ENCODE peak calls at places on chromosomes 2 and 18, in four cellular contexts. Q, O, Y and U are unnamed samples.
A peak's percentile ranks its signal among the peaks of the same experiment; 100 is the strongest.

GRCh38 chr2:16045653-16046352 is 105.5 kb downstream of the MYCN start:
- DNase-seq in Q (no peak), O (no peak), Y (no peak), U (no peak)

GRCh38 chr2:6948081-6949008 is 31.1 kb downstream of the RNF144A start:
- DNase-seq in Q (no peak), O (no peak), Y (no peak), U (no peak)

GRCh38 chr2:213766465-213766891 is 482.2 kb downstream of the SPAG16 start:
- DNase-seq in Q (no peak), O (no peak), Y (no peak), U (no peak)

GRCh38 chr2:35857541-35857940 is 498.0 kb upstream of the CRIM1 start:
- DNase-seq in Q (no peak), O (no peak), Y (no peak), U (no peak)

GRCh38 chr2:27453968-27454367 is 11.8 kb downstream of the KRTCAP3 start:
- DNase-seq in Q (no peak), O (no peak), Y (no peak), U (no peak)

GRCh38 chr2:42153944-42154593 is 15.1 kb upstream of the EML4 start:
- DNase-seq in Q (no peak), O (no peak), Y (no peak), U (no peak)

GRCh38 chr18:49214058-49214457 is 246.4 kb downstream of the DYM start:
- DNase-seq in Q (no peak), O (no peak), Y (no peak), U (no peak)

GRCh38 chr18:61991201-61991600 is 98.4 kb upstream of the RNF152 start:
- DNase-seq in Q (no peak), O (no peak), Y (no peak), U (no peak)

GRCh38 chr2:17101596-17101995 is 416.6 kb downstream of the RAD51AP2 start:
- DNase-seq in Q (no peak), O (no peak), Y (no peak), U (no peak)

GRCh38 chr2:238868067-238868524 is 20.2 kb downstream of the TWIST2 start:
- DNase-seq in Q (no peak), O (peak; percentile 70), Y (no peak), U (no peak)

GRCh38 chr18:70423988-70424387 is 135.1 kb downstream of the SOCS6 start:
- DNase-seq in Q (no peak), O (no peak), Y (no peak), U (no peak)

GRCh38 chr2:201781583-201782051 is 884 bp upstream of the ALS2 start:
- DNase-seq in Q (peak; percentile 44), O (no peak), Y (no peak), U (no peak)

GRCh38 chr2:201779996-201780673 is 598 bp downstream of the ALS2 start:
- DNase-seq in Q (no peak), O (peak; percentile 84), Y (no peak), U (no peak)

GRCh38 chr2:201777869-201778268 is 2.9 kb downstream of the ALS2 start:
- DNase-seq in Q (no peak), O (no peak), Y (no peak), U (no peak)

GRCh38 chr2:201784547-201784946 is 3.8 kb upstream of the ALS2 start:
- DNase-seq in Q (no peak), O (no peak), Y (no peak), U (no peak)

GRCh38 chr2:201780674-201781582 is at the start of gene ALS2:
- DNase-seq in Q (peak; percentile 97), O (peak; percentile 98), Y (peak; percentile 98), U (peak; percentile 98)
- TF ChIP-seq POLR2A in Q (peak; percentile 37), O (peak; percentile 42), Y (no peak), U (peak; percentile 67)

DNA sequence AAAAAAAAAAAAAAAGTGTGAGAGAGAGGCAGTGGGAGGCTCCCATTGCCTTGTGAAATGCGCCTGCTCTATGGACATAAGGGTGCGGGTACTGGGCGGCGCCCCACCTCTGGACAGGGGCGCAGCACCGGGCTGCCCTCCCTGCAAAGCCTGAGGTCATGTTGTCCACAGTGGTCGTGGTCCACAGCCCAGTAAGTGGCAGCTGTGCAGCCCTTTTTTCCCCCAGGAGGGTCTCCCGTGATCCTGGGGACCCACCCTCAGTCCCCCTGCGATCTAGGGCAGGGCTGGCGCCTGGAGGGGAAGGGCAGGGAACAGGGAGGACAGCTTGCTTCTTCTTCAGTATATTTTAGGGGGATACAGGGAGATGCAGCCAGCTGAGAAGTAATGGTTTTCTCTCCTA is 37.9 kb downstream of the LPIN1 start:
- DNase-seq in Q (no peak), O (no peak), Y (no peak), U (no peak)
- H3K36me3 ChIP-seq in Q (no peaks in the 10 kb centered on the region), O (peaks cover 81% of the 10 kb centered on the region), Y (no peaks in the 10 kb centered on the region), U (peaks cover 100% of the 10 kb centered on the region)

GRCh38 chr2:190984595-190984994 is 29.4 kb downstream of the STAT1 start:
- DNase-seq in Q (no peak), O (no peak), Y (no peak), U (no peak)
- TF ChIP-seq POLR2A in Q (no peak), O (no peak), Y (no peak), U (no peak)

GRCh38 chr18:8406486-8407250 is 202.6 kb upstream of the RAB12 start:
- DNase-seq in Q (no peak), O (no peak), Y (no peak), U (no peak)
- H3K36me3 ChIP-seq in Q (no peaks in the 10 kb centered on the region), O (peaks cover 25% of the 10 kb centered on the region), Y (peaks cover 2% of the 10 kb centered on the region), U (no peaks in the 10 kb centered on the region)

DNA sequence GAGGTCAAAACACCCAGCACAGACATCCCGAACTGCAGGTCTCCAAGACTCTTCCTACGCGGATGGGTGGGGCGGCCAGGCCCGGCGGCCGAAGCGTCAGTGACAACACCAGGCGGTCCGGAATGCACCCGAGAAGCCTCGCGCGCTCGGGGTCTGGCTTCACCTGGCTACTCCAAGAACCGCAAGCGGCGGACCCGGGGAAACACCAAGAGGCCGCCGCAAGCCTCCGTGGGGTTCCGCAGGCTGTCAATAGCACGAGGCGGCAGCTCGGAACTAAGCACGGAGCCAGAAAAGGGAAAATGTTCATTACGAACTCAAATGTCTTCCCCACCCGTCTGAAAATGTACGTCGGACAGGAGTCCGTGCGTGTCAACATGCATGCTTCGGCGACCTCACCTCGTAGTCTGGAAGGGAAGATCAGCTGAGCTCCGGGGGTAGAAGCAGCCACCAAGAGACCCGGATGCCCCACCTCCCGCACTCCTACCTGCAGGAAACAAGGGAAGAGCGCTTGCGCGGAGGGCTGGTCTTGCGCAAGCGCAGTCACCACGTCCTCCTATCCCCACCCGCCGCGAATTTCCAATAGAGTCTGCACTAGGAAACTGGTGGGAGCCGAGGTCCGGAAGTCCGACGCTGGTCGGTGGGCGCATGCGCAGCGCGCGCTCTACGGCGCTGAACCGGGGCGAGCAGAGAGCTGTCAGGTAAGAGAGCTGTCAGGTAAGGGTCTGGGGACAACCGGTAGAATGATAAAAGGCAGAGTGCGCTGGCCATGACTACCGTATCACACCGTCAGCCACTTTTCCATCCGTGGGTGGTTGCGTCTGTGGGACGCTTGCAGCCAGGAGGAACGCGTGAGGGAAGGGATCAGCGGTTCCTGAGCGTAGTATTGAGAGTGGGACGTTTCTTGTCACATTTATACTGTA is at the start of the genes GPATCH11 and HEATR5B:
- DNase-seq in Q (peak; percentile 95), O (peak; percentile 95), Y (peak; percentile 95), U (peak; percentile 96)
- TF ChIP-seq POLR2A in Q (peak; percentile 11), O (no peak), Y (no peak), U (peak; percentile 55)